ENCODE peak calls at places on chromosome 18, in four cellular contexts. K is foreskin fibroblast, E is activated T-helper 1 cell treated with Interleukin-2 at 50 U/mL for 16 hours, H is CD14-positive monocyte. U is an unnamed sample.

GRCh38 chr18:14978962-14979535 is 231.1 kb downstream of the ANKRD30B start:
- DNase-seq in H (no peak), E (no peak), K (peak), U (no peak)

GRCh38 chr18:38930881-38931753 is 1365.5 kb upstream of the CELF4 start:
- DNase-seq in E (no peak), H (no peak), K (no peak), U (no peak)

GRCh38 chr18:79411614-79412526 is 16.1 kb downstream of the NFATC1 start:
- DNase-seq in K (no peak), E (no peak), H (no peak), U (no peak)

GRCh38 chr18:79951545-79952456 is at the start of gene SLC66A2:
- DNase-seq in H (peak), E (peak), K (peak), U (peak)

GRCh38 chr18:63119647-63120046 is 199.9 kb downstream of the BCL2 start:
- DNase-seq in E (no peak), H (no peak), K (peak), U (peak)

GRCh38 chr18:50151876-50152275 is 43.1 kb downstream of the MYO5B start:
- DNase-seq in E (no peak), H (no peak), K (peak), U (peak)

GRCh38 chr18:79849328-79850207 is 51.8 kb downstream of the KCNG2 start:
- DNase-seq in E (no peak), H (no peak), K (no peak), U (no peak)

GRCh38 chr18:48818329-48819254 is 132.2 kb downstream of the SMAD7 start:
- DNase-seq in H (no peak), E (no peak), K (no peak), U (no peak)

GRCh38 chr18:74221081-74221480 is 70.7 kb downstream of the CYB5A start:
- DNase-seq in E (no peak), H (no peak), K (no peak), U (no peak)

GRCh38 chr18:49819768-49820662 is 6.7 kb upstream of the ACAA2 start:
- DNase-seq in H (no peak), K (no peak), E (peak), U (no peak)

GRCh38 chr18:49031511-49032188 is 80.9 kb upstream of the SMAD7 start:
- DNase-seq in E (no peak), H (peak), K (no peak), U (no peak)

GRCh38 chr18:31134988-31135529 is 27.6 kb downstream of the DSC1 start:
- DNase-seq in K (no peak), H (no peak), E (no peak), U (no peak)

GRCh38 chr18:7946724-7947377 is 379.7 kb downstream of the PTPRM start:
- DNase-seq in E (no peak), K (peak), H (no peak), U (peak)

GRCh38 chr18:39946623-39947061 is 2008.4 kb upstream of the PIK3C3 start:
- DNase-seq in K (peak), E (no peak), H (no peak), U (peak)

GRCh38 chr18:61039251-61039650 is 294.0 kb upstream of the CDH20 start:
- DNase-seq in H (no peak), E (no peak), K (no peak), U (no peak)

GRCh38 chr18:45745817-45746461 is 22.0 kb downstream of the SLC14A1 start:
- DNase-seq in E (no peak), K (no peak), H (no peak), U (no peak)

GRCh38 chr18:21826196-21826595 is 85.6 kb downstream of the MIB1 start:
- DNase-seq in E (no peak), H (no peak), K (peak), U (no peak)

GRCh38 chr18:31049189-31049588 is 6.6 kb upstream of the DSC3 start:
- DNase-seq in E (no peak), H (no peak), K (no peak), U (no peak)

GRCh38 chr18:69777248-69777647 is 170.4 kb downstream of the CD226 start:
- DNase-seq in K (no peak), H (no peak), E (no peak), U (no peak)

GRCh38 chr18:75694292-75694691 is 266.8 kb upstream of the SMIM21 start:
- DNase-seq in K (no peak), E (no peak), H (no peak), U (no peak)

GRCh38 chr18:58635891-58636290 is 7.0 kb upstream of the ALPK2 start:
- DNase-seq in K (peak), H (no peak), E (no peak), U (peak)

GRCh38 chr18:9771261-9771976 is 63.3 kb downstream of the RAB31 start:
- DNase-seq in K (peak), E (peak), H (peak), U (peak)

GRCh38 chr18:2139676-2140075 is 431.6 kb downstream of the METTL4 start:
- DNase-seq in E (no peak), H (no peak), K (peak), U (no peak)

U was measured in fibroblast of the conjunctiva.